ENCODE peak calls at places on chromosomes 12 and 14, in four cellular contexts. S, J, F and M are unnamed samples. For H3K4me1, the result is how much of the 10 kb centered on the place peaks cover.

GRCh38 chr12:113700943-113701342 is 229.3 kb upstream of the LHX5 start:
- DNase-seq in J (peak), F (no peak), S (no peak), M (no peak)

GRCh38 chr12:26125451-26126339 is 858 bp upstream of the BHLHE41 start:
- DNase-seq in F (peak), J (peak), S (no peak), M (peak)

GRCh38 chr12:90829044-90829443 is 125.9 kb downstream of the CCER1 start:
- DNase-seq in S (no peak), F (no peak), J (no peak), M (no peak)

GRCh38 chr14:101730626-101731186 is 30.8 kb upstream of the PPP2R5C start:
- DNase-seq in J (peak), S (no peak), F (no peak), M (no peak)

GRCh38 chr12:68352067-68352466 is 19.9 kb upstream of the MDM1 start:
- DNase-seq in S (no peak), J (no peak), F (no peak), M (no peak)

GRCh38 chr14:86712176-86712575 is 1182.2 kb downstream of the FLRT2 start:
- DNase-seq in F (no peak), S (no peak), J (no peak), M (no peak)

GRCh38 chr14:105180598-105181528 is at the start of gene NUDT14:
- DNase-seq in F (peak), J (peak), S (peak), M (peak)

GRCh38 chr14:59463773-59464650 is 1.2 kb downstream of the GPR135 start:
- DNase-seq in F (peak), S (no peak), J (peak), M (no peak)

GRCh38 chr12:111650912-111651311 is 34.8 kb downstream of the BRAP start:
- DNase-seq in F (no peak), J (no peak), S (no peak), M (no peak)

GRCh38 chr12:2169489-2169888 is 116.7 kb downstream of the CACNA1C start:
- DNase-seq in F (no peak), J (no peak), S (no peak), M (no peak)

GRCh38 chr14:76564471-76565119 is 188.7 kb downstream of the ESRRB start:
- DNase-seq in S (no peak), F (no peak), J (peak), M (no peak)

GRCh38 chr12:127041985-127042625 is 1224.9 kb upstream of the TMEM132C start:
- DNase-seq in J (no peak), S (no peak), F (no peak), M (no peak)

GRCh38 chr12:12474931-12475485 is 87.7 kb downstream of the DUSP16 start:
- DNase-seq in S (peak), J (no peak), F (no peak), M (no peak)

GRCh38 chr12:113278631-113279030 is 56.3 kb downstream of the SLC8B1 start:
- DNase-seq in F (no peak), S (no peak), J (no peak), M (no peak)

GRCh38 chr14:102074415-102074964 is 12.4 kb downstream of the HSP90AA1 start:
- DNase-seq in S (no peak), F (no peak), J (no peak), M (no peak)

GRCh38 chr12:112777387-112778025 is 14.0 kb upstream of the RPH3A start:
- DNase-seq in J (peak), S (no peak), F (no peak), M (no peak)

GRCh38 chr12:117897379-117898161 is 71.2 kb downstream of the KSR2 start:
- DNase-seq in J (no peak), F (no peak), S (no peak), M (no peak)

GRCh38 chr12:89770391-89770790 is 61.8 kb upstream of the ATP2B1 start:
- DNase-seq in S (no peak), F (no peak), J (no peak), M (no peak)

GRCh38 chr14:43894534-43894933 is 612.5 kb downstream of the FSCB start:
- DNase-seq in S (no peak), F (no peak), J (peak), M (no peak)

GRCh38 chr14:21525571-21525970 is 575 bp downstream of the SALL2 start:
- DNase-seq in F (no peak), J (peak), S (no peak), M (peak)

GRCh38 chr12:125533434-125534029 is 468.3 kb downstream of the AACS start:
- DNase-seq in S (no peak), F (peak), J (peak), M (peak)

GRCh38 chr12:24066865-24067264 is 117.4 kb upstream of the SOX5 start:
- DNase-seq in J (no peak), S (no peak), F (no peak), M (no peak)

DNA sequence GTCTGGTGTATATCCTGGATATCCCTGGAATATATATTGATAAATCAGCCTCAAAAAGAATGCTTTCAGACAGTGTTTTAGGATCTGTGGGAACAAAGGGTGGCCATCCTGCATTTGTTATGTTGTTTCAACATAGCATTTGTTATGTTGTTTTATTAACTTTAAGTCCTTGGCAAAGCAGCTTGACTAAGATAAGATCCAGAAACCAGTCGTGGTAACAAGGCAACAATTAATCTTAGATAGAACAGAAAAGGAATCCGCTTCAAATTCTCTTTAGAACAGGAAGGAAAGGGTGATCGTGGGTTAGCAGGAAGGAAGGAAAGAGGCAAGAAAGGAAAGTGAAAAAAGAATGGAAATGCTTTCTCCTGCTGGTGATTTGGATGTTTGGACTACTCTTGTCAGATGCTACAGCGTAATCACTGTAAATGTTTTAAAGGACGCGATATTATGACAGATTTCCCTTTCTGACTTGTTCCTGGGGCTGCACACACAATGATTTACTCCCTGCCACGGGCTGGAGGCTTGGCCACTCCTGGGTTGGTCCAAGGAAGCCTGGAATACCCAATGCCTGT is 443.3 kb downstream of the DPF3 start:
- DNase-seq in F (no peak), J (no peak), S (no peak), M (no peak)
- H3K27ac ChIP-seq in F (no peak), J (peak), S (no peak), M (no peak)

DNA sequence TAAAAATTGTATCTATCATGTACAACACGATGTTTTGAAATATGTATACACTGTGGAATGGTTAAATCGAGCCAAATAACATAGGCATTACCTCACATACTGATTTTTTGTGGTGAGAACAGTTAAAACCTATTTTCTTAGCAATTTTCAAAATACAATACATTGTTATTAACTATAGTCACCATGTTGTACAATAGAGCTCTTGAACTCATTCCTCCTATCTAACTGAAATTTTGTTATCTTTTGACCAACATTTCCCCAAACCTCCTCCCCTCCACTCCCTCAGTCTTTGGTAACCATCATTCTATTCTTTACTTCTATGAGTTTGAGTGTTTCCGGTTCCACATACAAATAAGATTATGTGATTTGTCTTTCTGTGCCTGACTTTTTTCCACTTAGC is 6.8 kb upstream of the SLC38A2 start:
- DNase-seq in J (no peak), F (no peak), S (no peak), M (no peak)
- H3K4me1 ChIP-seq in J (under half), F (under half), S (under half), M (under half)

GRCh38 chr14:92927396-92928257 is 4.7 kb downstream of the CHGA start:
- DNase-seq in J (no peak), F (no peak), S (no peak), M (no peak)
- H3K27ac ChIP-seq in J (no peak), F (no peak), S (no peak), M (no peak)

GRCh38 chr12:6241495-6241894 is 41.3 kb downstream of the CD9 start:
- DNase-seq in F (peak), S (no peak), J (no peak), M (peak)
- H3K4me1 ChIP-seq in F (under half), S (under half), J (under half), M (under half)

DNA sequence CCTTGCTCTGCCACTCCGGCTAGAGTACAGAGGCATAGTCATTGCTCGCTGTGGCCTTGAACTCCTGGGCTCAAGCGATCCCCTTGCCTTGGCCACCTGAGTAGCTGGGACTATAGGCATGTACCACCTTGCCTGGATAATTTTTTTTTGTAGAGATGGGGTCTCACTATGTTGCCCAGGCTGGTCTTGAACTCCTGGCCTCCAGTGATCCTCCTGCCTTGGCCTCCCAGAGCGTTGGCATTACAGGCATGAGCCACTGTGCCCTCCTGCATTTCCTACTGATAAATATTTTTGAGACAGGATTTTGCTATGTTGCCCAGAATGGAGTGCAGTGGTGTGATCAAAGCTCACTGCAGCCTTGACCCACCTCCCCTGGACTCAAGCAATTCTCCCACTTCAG is 9.4 kb downstream of the EMG1 start:
- DNase-seq in S (no peak), F (no peak), J (no peak), M (no peak)
- H3K27ac ChIP-seq in S (no peak), F (no peak), J (no peak), M (no peak)